ENCODE peak calls at places on chromosome 1, in four cellular contexts. One of them, this sample, is unnamed.

GRCh38 chr1:117161887-117162286 is 40.3 kb upstream of the TRIM45 start:
- DNase-seq in Caco-2: peak; percentile 16
- DNase-seq in EH: no peak
- DNase-seq in SK-N-SH: no peak
- DNase-seq in this sample: no peak

GRCh38 chr1:218804014-218804785 is 369.5 kb upstream of the LYPLAL1 start:
- DNase-seq in Caco-2: no peak
- DNase-seq in SK-N-SH: no peak
- DNase-seq in EH: peak; percentile 34
- DNase-seq in this sample: peak; percentile 76

GRCh38 chr1:112044745-112045144 is 55.3 kb upstream of the KCND3 start:
- DNase-seq in Caco-2: no peak
- DNase-seq in EH: no peak
- DNase-seq in SK-N-SH: no peak
- DNase-seq in this sample: no peak

GRCh38 chr1:76291737-76292136 is 217.2 kb downstream of the ST6GALNAC3 start:
- DNase-seq in SK-N-SH: no peak
- DNase-seq in EH: no peak
- DNase-seq in Caco-2: no peak
- DNase-seq in this sample: no peak

GRCh38 chr1:12121212-12122000 is 45.4 kb upstream of the TNFRSF1B start:
- DNase-seq in EH: peak; percentile 79
- DNase-seq in Caco-2: no peak
- DNase-seq in SK-N-SH: no peak
- DNase-seq in this sample: peak; percentile 13

GRCh38 chr1:248805905-248806304 is 19.8 kb downstream of the SH3BP5L start:
- DNase-seq in Caco-2: no peak
- DNase-seq in EH: peak; percentile 10
- DNase-seq in SK-N-SH: no peak
- DNase-seq in this sample: peak; percentile 21

GRCh38 chr1:91929246-91929645 is 20.0 kb upstream of the BRDT start:
- DNase-seq in EH: peak; percentile 11
- DNase-seq in SK-N-SH: no peak
- DNase-seq in Caco-2: no peak
- DNase-seq in this sample: no peak

GRCh38 chr1:41394918-41395598 is 33.8 kb downstream of the FOXO6 start:
- DNase-seq in EH: no peak
- DNase-seq in Caco-2: no peak
- DNase-seq in SK-N-SH: peak; percentile 67
- DNase-seq in this sample: no peak

GRCh38 chr1:2597441-2598328 is 11.1 kb downstream of the PRXL2B start:
- DNase-seq in Caco-2: no peak
- DNase-seq in EH: no peak
- DNase-seq in SK-N-SH: no peak
- DNase-seq in this sample: no peak

GRCh38 chr1:30950053-30950452 is 41.5 kb upstream of the SDC3 start:
- DNase-seq in EH: no peak
- DNase-seq in Caco-2: no peak
- DNase-seq in SK-N-SH: no peak
- DNase-seq in this sample: no peak

GRCh38 chr1:23741609-23742008 is 1.7 kb upstream of the ELOA start:
- DNase-seq in EH: no peak
- DNase-seq in Caco-2: no peak
- DNase-seq in SK-N-SH: no peak
- DNase-seq in this sample: no peak

GRCh38 chr1:58515794-58516401 is 30.6 kb downstream of the OMA1 start:
- DNase-seq in SK-N-SH: peak; percentile 64
- DNase-seq in Caco-2: peak; percentile 38
- DNase-seq in EH: peak; percentile 80
- DNase-seq in this sample: peak; percentile 85

GRCh38 chr1:1239624-1240347 is 6.7 kb downstream of the C1QTNF12 start:
- DNase-seq in EH: no peak
- DNase-seq in Caco-2: no peak
- DNase-seq in SK-N-SH: peak; percentile 63
- DNase-seq in this sample: no peak

GRCh38 chr1:58652351-58653184 is 47.3 kb downstream of the MYSM1 start:
- DNase-seq in EH: peak; percentile 82
- DNase-seq in SK-N-SH: peak; percentile 57
- DNase-seq in Caco-2: peak; percentile 65
- DNase-seq in this sample: peak; percentile 81

GRCh38 chr1:7970250-7970649 is 8.7 kb downstream of the PARK7 start:
- DNase-seq in SK-N-SH: no peak
- DNase-seq in EH: no peak
- DNase-seq in Caco-2: no peak
- DNase-seq in this sample: no peak

GRCh38 chr1:20262810-20263534 is 27.7 kb upstream of the VWA5B1 start:
- DNase-seq in Caco-2: no peak
- DNase-seq in EH: no peak
- DNase-seq in SK-N-SH: no peak
- DNase-seq in this sample: no peak

GRCh38 chr1:91754348-91754747 is 131.6 kb downstream of the TGFBR3 start:
- DNase-seq in Caco-2: no peak
- DNase-seq in SK-N-SH: no peak
- DNase-seq in EH: peak; percentile 52
- DNase-seq in this sample: peak; percentile 64

GRCh38 chr1:245322673-245323072 is 167.9 kb downstream of the KIF26B start:
- DNase-seq in SK-N-SH: no peak
- DNase-seq in EH: peak; percentile 39
- DNase-seq in Caco-2: no peak
- DNase-seq in this sample: peak; percentile 9

GRCh38 chr1:43270421-43271095 is 775 bp downstream of the TMEM125 start:
- DNase-seq in Caco-2: peak; percentile 91
- DNase-seq in EH: no peak
- DNase-seq in SK-N-SH: peak; percentile 17
- DNase-seq in this sample: no peak

GRCh38 chr1:228276361-228276831 is 68.6 kb downstream of the OBSCN start:
- DNase-seq in EH: no peak
- DNase-seq in SK-N-SH: no peak
- DNase-seq in Caco-2: no peak
- DNase-seq in this sample: no peak

GRCh38 chr1:228354390-228355320 is 52.0 kb downstream of the TRIM11 start:
- DNase-seq in Caco-2: no peak
- DNase-seq in EH: no peak
- DNase-seq in SK-N-SH: no peak
- DNase-seq in this sample: peak; percentile 13

GRCh38 chr1:93829061-93829460 is 49.9 kb downstream of the DNTTIP2 start:
- DNase-seq in Caco-2: no peak
- DNase-seq in SK-N-SH: no peak
- DNase-seq in EH: no peak
- DNase-seq in this sample: no peak

GRCh38 chr1:35807614-35808375 is at the start of gene AGO4:
- DNase-seq in Caco-2: peak; percentile 54
- DNase-seq in SK-N-SH: peak; percentile 94
- DNase-seq in EH: peak; percentile 59
- DNase-seq in this sample: peak; percentile 66